ENCODE peak calls at places on chromosomes 2 and 18, in five cellular contexts. Y, P, T, E and N are unnamed samples.

GRCh38 chr2:105873721-105874120 is 129.0 kb downstream of the NCK2 start:
- DNase-seq in Y (peak), P (peak), T (no peak), E (no peak), N (no peak)

GRCh38 chr2:192546566-192546965 is 351.8 kb upstream of the TMEFF2 start:
- DNase-seq in Y (no peak), P (no peak), T (no peak), E (no peak), N (no peak)

GRCh38 chr2:47631306-47631705 is 151.6 kb upstream of the MSH6 start:
- DNase-seq in Y (no peak), P (no peak), T (no peak), E (no peak), N (no peak)

GRCh38 chr2:170354855-170355649 is 177.1 kb downstream of the MYO3B start:
- DNase-seq in Y (no peak), P (peak), T (no peak), E (no peak), N (no peak)

GRCh38 chr2:207670887-207671286 is 40.6 kb upstream of the CCNYL1 start:
- DNase-seq in Y (no peak), P (no peak), T (peak), E (no peak), N (peak)

GRCh38 chr2:72723769-72724370 is 102.0 kb downstream of the EXOC6B start:
- DNase-seq in Y (no peak), P (no peak), T (no peak), E (no peak), N (no peak)

GRCh38 chr2:57528499-57528898 is 518.1 kb upstream of the VRK2 start:
- DNase-seq in Y (no peak), P (no peak), T (no peak), E (no peak), N (peak)

GRCh38 chr2:42922790-42923631 is 130.6 kb upstream of the HAAO start:
- DNase-seq in Y (peak), P (no peak), T (no peak), E (no peak), N (peak)

GRCh38 chr2:99975386-99975785 is 167.0 kb downstream of the AFF3 start:
- DNase-seq in Y (peak), P (no peak), T (no peak), E (no peak), N (no peak)

GRCh38 chr2:66201242-66201641 is 233.7 kb upstream of the MEIS1 start:
- DNase-seq in Y (no peak), P (no peak), T (no peak), E (no peak), N (no peak)

GRCh38 chr2:73970850-73971471 is 13.7 kb upstream of the TET3 start:
- DNase-seq in Y (no peak), P (no peak), T (no peak), E (peak), N (peak)
- H3K9ac ChIP-seq in Y (no peak), P (no peak), T (no peak), E (no peak), N (no peak)

GRCh38 chr2:119544075-119545031 is at the start of gene CFAP221:
- DNase-seq in Y (peak), P (peak), T (peak), E (peak), N (peak)
- H3K27ac ChIP-seq in Y (no peak), P (peak), T (no peak), E (no peak), N (peak)

DNA sequence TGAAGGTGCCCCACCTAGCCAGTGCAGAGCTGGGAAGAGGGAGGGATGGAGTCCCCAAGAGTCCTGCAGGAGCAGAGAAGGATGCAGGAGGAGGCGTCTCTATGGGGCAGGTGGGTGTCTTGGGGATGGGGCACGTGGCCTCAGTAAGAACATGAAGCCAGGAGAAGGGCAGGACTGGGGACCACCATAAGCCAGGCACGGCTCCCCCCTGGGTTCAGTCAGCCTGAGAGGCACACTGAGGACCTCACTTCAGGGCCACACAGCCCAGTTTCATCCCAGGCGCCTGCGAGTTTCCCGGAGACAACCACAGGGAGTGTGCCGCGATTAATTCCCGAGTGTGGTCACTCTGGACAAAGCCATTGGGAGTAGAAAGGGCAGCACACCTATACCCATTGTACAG is 120.3 kb downstream of the GYPC start:
- DNase-seq in Y (no peak), P (no peak), T (no peak), E (no peak), N (no peak)
- H3K9ac ChIP-seq in Y (no peak), P (no peak), T (no peak), E (no peak), N (no peak)

DNA sequence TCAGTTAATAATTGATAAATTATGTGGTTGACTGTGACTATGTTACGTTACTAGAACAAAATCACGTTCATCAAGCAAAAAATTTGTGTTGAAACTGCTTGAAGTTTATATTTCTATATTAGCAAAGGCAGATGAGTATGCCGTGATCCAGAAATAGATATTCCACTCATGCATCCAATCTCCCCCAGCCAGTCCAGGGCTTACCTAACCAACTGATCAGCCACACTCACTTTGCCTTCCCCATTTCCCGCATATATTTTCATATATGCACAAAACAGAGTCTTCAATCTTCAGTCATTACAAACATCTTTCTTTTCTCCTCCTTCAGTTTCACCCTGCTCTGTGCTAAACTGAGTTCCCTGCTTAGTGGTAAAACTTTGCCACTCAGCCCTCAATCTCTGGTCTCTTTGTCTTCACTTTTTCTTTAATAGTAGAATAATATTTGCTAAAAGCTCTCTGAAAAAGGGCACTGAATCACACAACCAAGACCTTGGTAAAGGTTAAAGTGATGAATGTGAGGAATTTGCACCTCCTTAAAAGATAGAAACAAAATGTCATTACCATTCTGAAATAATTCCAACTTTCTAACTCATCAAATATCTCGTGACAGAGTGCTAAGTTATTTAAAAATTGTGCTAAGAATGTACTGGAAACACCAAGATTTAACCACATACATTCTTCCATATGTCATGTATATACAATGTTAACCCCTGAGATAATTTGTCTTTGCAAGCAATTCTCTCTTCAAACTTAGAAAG is 893.2 kb upstream of the CRIM1 start:
- DNase-seq in Y (peak), P (no peak), T (no peak), E (no peak), N (no peak)
- H3K27ac ChIP-seq in Y (no peak), P (no peak), T (no peak), E (no peak), N (no peak)

DNA sequence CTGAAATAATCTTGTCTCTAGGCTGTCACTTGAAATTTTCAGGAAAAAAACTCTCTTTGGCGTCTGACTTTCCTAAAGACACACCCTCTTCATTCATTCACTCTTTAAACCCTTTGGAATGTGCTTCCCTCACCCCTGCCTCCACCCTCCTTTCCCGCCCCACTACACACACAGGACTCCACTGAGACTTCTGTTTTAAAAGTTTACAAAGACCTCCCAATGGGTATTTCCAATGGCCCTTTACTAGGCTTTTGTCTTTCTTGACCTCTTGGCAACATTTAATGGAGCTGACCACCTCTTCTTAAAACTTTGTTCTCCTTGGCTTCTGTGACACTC is 96.1 kb downstream of the RBMS1 start:
- DNase-seq in Y (peak), P (peak), T (no peak), E (no peak), N (no peak)
- H3K9ac ChIP-seq in Y (no peak), P (no peak), T (no peak), E (no peak), N (no peak)

DNA sequence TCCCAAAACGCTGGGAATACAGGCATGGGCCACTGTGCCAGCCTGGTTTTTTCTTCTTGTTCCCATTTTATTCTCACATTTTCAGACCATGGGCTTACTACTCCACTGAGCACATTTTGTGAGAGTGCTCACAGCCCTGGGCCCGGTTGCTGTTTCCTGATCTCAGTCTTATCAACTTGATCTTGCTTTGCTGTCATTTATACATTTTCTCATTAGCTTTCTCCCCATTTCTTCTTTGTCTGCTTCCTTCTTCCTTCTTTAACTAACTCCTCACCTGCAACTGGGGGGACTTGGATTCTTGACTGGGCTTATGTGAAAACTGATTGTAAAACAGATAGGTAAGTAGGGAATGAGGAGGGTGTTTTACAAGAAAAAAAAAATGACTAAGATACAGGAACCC is 117.3 kb downstream of the PLB1 start:
- DNase-seq in Y (no peak), P (no peak), T (no peak), E (no peak), N (no peak)
- H3K27ac ChIP-seq in Y (no peak), P (no peak), T (no peak), E (no peak), N (no peak)

GRCh38 chr2:190334479-190335224 is 8.7 kb upstream of the INPP1 start:
- DNase-seq in Y (no peak), P (no peak), T (no peak), E (no peak), N (no peak)
- H3K9ac ChIP-seq in Y (no peak), P (no peak), T (no peak), E (no peak), N (no peak)

DNA sequence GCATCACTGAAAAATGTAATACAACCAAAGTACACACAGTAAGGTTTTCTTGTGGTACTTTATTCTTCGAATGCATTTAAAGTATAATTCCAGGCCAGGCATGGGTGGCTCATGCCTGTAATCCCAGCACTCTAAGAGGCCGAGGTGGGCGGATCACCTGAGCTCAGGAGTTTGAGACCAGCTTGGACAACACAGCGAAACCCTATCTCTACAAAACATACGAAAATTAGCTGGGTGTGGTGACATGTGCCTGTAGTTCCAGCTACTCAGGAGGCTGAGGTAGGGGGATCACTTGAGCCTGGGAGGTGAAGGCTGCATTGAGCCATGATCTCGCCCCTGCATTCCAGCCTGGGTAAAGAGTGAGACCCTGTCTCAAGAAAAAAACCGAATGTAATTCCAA is 3.9 kb upstream of the TTC39C start:
- DNase-seq in Y (no peak), P (no peak), T (no peak), E (no peak), N (no peak)
- H3K27ac ChIP-seq in Y (no peak), P (no peak), T (no peak), E (no peak), N (no peak)